ENCODE peak calls at places on chromosomes 5 and 9, in seven cellular contexts. G is IMR-90; M is lower lobe of right lung; H is CD8-positive, alpha-beta T cell; Y is colonic mucosa; S is brain microvascular endothelial cell; C is psoas muscle. J is an unnamed sample. For H3K36me3, the result is how much of the 10 kb centered on the place peaks cover.

GRCh38 chr9:76717611-76718010 is 46.6 kb upstream of the PCA3 start:
- DNase-seq in S (no peak), G (peak), Y (no peak), C (no peak), H (no peak), M (no peak), J (no peak)

GRCh38 chr5:95723632-95724369 is 7.3 kb upstream of the RHOBTB3 start:
- DNase-seq in Y (no peak), H (no peak), C (no peak), M (no peak), S (peak), G (peak), J (no peak)

GRCh38 chr5:131634666-131634995 is 398 bp downstream of the RAPGEF6 start:
- DNase-seq in C (no peak), S (peak), M (no peak), H (peak), Y (peak), G (peak), J (peak)

GRCh38 chr9:75071530-75072122 is 16.3 kb downstream of the NMRK1 start:
- DNase-seq in H (peak), G (no peak), M (peak), S (no peak), C (no peak), Y (peak), J (peak)

GRCh38 chr9:72394061-72394460 is 29.1 kb upstream of the ZFAND5 start:
- DNase-seq in G (no peak), S (no peak), M (no peak), Y (no peak), C (no peak), H (no peak), J (no peak)

GRCh38 chr5:38316544-38317224 is 58.3 kb downstream of the EGFLAM start:
- DNase-seq in G (peak), H (no peak), C (peak), Y (no peak), M (no peak), S (no peak), J (peak)

GRCh38 chr9:120974921-120975320 is 48.3 kb upstream of the TRAF1 start:
- DNase-seq in H (no peak), C (no peak), M (no peak), Y (no peak), S (no peak), G (no peak), J (no peak)

GRCh38 chr5:470961-471749 is 28.2 kb downstream of the EXOC3 start:
- DNase-seq in S (no peak), H (no peak), Y (no peak), M (no peak), C (peak), G (no peak), J (peak)

GRCh38 chr5:61167382-61167781 is 5.1 kb upstream of the SMIM15 start:
- DNase-seq in S (peak), C (no peak), H (no peak), G (peak), M (no peak), Y (no peak), J (peak)

GRCh38 chr9:78292716-78293497 is 4.0 kb upstream of the PSAT1 start:
- DNase-seq in M (no peak), Y (no peak), S (no peak), G (no peak), H (no peak), C (no peak), J (no peak)

GRCh38 chr5:19927919-19928318 is 60.1 kb downstream of the CDH18 start:
- DNase-seq in G (peak), S (no peak), Y (no peak), M (no peak), H (no peak), C (no peak), J (no peak)

GRCh38 chr9:120921751-120922181 is 4.8 kb downstream of the TRAF1 start:
- DNase-seq in S (no peak), Y (no peak), C (no peak), H (no peak), M (no peak), G (no peak), J (peak)

GRCh38 chr5:72917371-72917776 is 38.5 kb upstream of the FCHO2 start:
- DNase-seq in S (no peak), C (no peak), G (no peak), H (no peak), Y (no peak), M (no peak), J (no peak)

GRCh38 chr9:132849168-132849831 is 28.8 kb downstream of the AK8 start:
- DNase-seq in M (no peak), C (no peak), Y (peak), G (no peak), S (no peak), H (no peak), J (no peak)

GRCh38 chr5:16855475-16855874 is 80.6 kb downstream of the MYO10 start:
- DNase-seq in G (peak), C (no peak), H (no peak), Y (no peak), M (no peak), S (no peak), J (peak)

GRCh38 chr9:14180077-14180941 is 133.6 kb downstream of the NFIB start:
- DNase-seq in Y (peak), S (no peak), C (no peak), G (no peak), M (no peak), H (no peak), J (no peak)

GRCh38 chr5:92559743-92560142 is 1021.3 kb downstream of the NR2F1-AS1 start:
- DNase-seq in M (no peak), Y (no peak), G (peak), C (no peak), S (peak), H (no peak), J (no peak)

GRCh38 chr5:75048457-75048953 is 3.9 kb downstream of the GCNT4 start:
- DNase-seq in C (no peak), S (peak), G (peak), H (no peak), M (no peak), Y (no peak), J (no peak)

GRCh38 chr5:79448336-79448735 is 65.6 kb downstream of the HOMER1 start:
- DNase-seq in M (no peak), Y (no peak), S (no peak), G (peak), C (no peak), H (no peak), J (no peak)

GRCh38 chr9:137820161-137820855 is 57.3 kb upstream of the CACNA1B start:
- DNase-seq in Y (no peak), G (peak), S (no peak), H (no peak), M (no peak), C (no peak), J (no peak)

GRCh38 chr5:172303090-172303995 is 19.8 kb upstream of the UBTD2 start:
- DNase-seq in M (no peak), G (no peak), S (no peak), H (no peak), C (no peak), Y (no peak), J (no peak)

GRCh38 chr9:127131871-127132270 is 9.4 kb upstream of the ANGPTL2 start:
- DNase-seq in G (peak), H (no peak), Y (no peak), S (peak), M (no peak), C (no peak), J (no peak)

GRCh38 chr5:158700997-158701391 is 398.7 kb downstream of the EBF1 start:
- DNase-seq in M (no peak), G (no peak), C (no peak), S (no peak), H (no peak), Y (no peak), J (no peak)

GRCh38 chr5:37774912-37775483 is 64.8 kb downstream of the GDNF start:
- DNase-seq in Y (peak), H (no peak), S (peak), M (no peak), G (peak), C (no peak), J (peak)

GRCh38 chr9:34430843-34431437 is 27.4 kb downstream of the FAM219A start:
- DNase-seq in C (peak), G (peak), M (no peak), Y (peak), H (no peak), S (peak), J (no peak)

GRCh38 chr5:133299021-133299420 is 247.2 kb downstream of the HSPA4 start:
- DNase-seq in G (no peak), H (no peak), S (no peak), M (no peak), Y (no peak), C (no peak), J (peak)

GRCh38 chr9:97555164-97555563 is 53.7 kb downstream of the TMOD1 start:
- DNase-seq in H (no peak), S (no peak), Y (no peak), M (no peak), C (peak), G (peak), J (peak)

GRCh38 chr5:34891981-34892380 is 23.3 kb downstream of the RAD1 start:
- DNase-seq in G (peak), H (no peak), Y (no peak), C (no peak), M (no peak), S (peak), J (no peak)

GRCh38 chr9:124423591-124423990 is 8.3 kb upstream of the PSMB7 start:
- DNase-seq in C (no peak), G (no peak), Y (no peak), M (no peak), S (no peak), H (no peak), J (no peak)

GRCh38 chr9:107020040-107020530 is 157.1 kb downstream of the ZNF462 start:
- DNase-seq in H (no peak), S (peak), Y (no peak), G (peak), C (no peak), M (no peak), J (no peak)

GRCh38 chr5:173574983-173575382 is 41.5 kb downstream of the BOD1 start:
- DNase-seq in S (no peak), H (no peak), C (no peak), M (no peak), Y (no peak), G (no peak), J (no peak)

GRCh38 chr9:84755375-84755774 is 85.8 kb downstream of the NTRK2 start:
- DNase-seq in S (peak), Y (no peak), G (no peak), H (no peak), M (no peak), C (no peak), J (no peak)

GRCh38 chr5:2747372-2748179 is 3.9 kb downstream of the IRX2 start:
- DNase-seq in Y (no peak), C (no peak), H (no peak), M (no peak), S (no peak), G (no peak), J (peak)
- H3K36me3 ChIP-seq in Y (under half), C (under half), H (under half), M (under half), S (under half), G (under half), J (under half)

GRCh38 chr5:112366987-112367386 is 52.1 kb downstream of the EPB41L4A start:
- DNase-seq in G (no peak), Y (no peak), C (no peak), M (no peak), H (no peak), S (no peak), J (peak)
- TF ChIP-seq CTCF in G (no peak), Y (no peak), C (no peak), M (no peak), H (no peak), S (peak), J (peak)

GRCh38 chr9:131050831-131051230 is 41.9 kb downstream of the LAMC3 start:
- DNase-seq in M (no peak), H (no peak), Y (no peak), S (no peak), C (no peak), G (no peak), J (no peak)

GRCh38 chr9:131056781-131057506 is 39.4 kb upstream of the AIF1L start:
- DNase-seq in C (no peak), S (no peak), H (no peak), Y (no peak), M (no peak), G (no peak), J (no peak)

GRCh38 chr9:131049829-131050715 is 41.1 kb downstream of the LAMC3 start:
- DNase-seq in C (no peak), Y (no peak), H (no peak), G (no peak), S (no peak), M (no peak), J (no peak)

GRCh38 chr9:131051592-131052517 is 42.9 kb downstream of the LAMC3 start:
- DNase-seq in H (no peak), G (no peak), S (no peak), Y (no peak), C (no peak), M (no peak), J (no peak)

DNA sequence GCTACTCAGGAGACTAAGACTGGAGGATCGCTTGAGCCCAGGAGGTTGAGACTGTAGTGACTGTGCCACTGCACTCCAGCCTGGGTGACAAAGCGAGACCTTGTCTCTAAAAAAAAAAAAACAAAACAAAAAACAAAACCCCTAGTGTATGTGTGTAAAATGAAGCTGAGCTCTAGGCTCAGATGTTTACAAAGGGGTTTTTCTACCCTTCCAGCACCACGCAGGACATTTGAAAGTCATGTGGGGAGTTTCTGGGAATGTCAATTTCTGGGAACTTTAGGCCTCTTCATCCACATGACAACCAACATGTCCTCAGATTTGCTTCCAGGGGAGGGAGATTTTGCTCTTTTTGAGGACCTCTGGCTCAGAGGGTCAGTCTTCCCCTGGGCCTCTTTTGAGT is 42.4 kb upstream of the AIF1L start:
- DNase-seq in S (no peak), Y (no peak), G (no peak), M (no peak), H (no peak), C (no peak), J (no peak)
- H3K4me3 ChIP-seq in S (no peak), Y (no peak), G (no peak), M (no peak), H (no peak), C (no peak), J (no peak)

GRCh38 chr5:91357806-91358205 is 25.3 kb downstream of the ARRDC3 start:
- DNase-seq in S (no peak), Y (no peak), H (no peak), M (no peak), C (no peak), G (peak), J (no peak)

GRCh38 chr5:91357012-91357634 is 26.0 kb downstream of the ARRDC3 start:
- DNase-seq in G (no peak), Y (no peak), S (no peak), C (no peak), H (no peak), M (no peak), J (peak)

GRCh38 chr5:91352831-91353695 is 30.1 kb downstream of the ARRDC3 start:
- DNase-seq in S (no peak), H (no peak), Y (no peak), G (no peak), C (no peak), M (no peak), J (no peak)
- H3K36me3 ChIP-seq in S (under half), H (under half), Y (under half), G (under half), C (under half), M (under half), J (under half)

GRCh38 chr5:169003721-169004481 is 297.0 kb downstream of the SLIT3 start:
- DNase-seq in Y (no peak), H (no peak), M (no peak), G (no peak), C (no peak), S (no peak), J (no peak)
- TF ChIP-seq CTCF in Y (no peak), H (no peak), M (no peak), G (no peak), C (no peak), S (peak), J (no peak)

J was measured in WERI-Rb-1.